ENCODE peak calls at places on chromosomes 11 and 22, in four cellular contexts. S is GM23338, L is H9, Y is HTR-8/SVneo. V is an unnamed sample.

GRCh38 chr11:69642549-69642912 is 1.6 kb downstream of the CCND1 start:
- DNase-seq in S (peak; percentile 27), Y (no peak), L (peak; percentile 26), V (peak; percentile 60)

GRCh38 chr22:50247748-50248147 is 2.9 kb upstream of the TUBGCP6 start:
- DNase-seq in S (peak; percentile 87), Y (no peak), L (peak; percentile 94), V (peak; percentile 67)

GRCh38 chr11:8832571-8833260 is 78.3 kb upstream of the AKIP1 start:
- DNase-seq in Y (no peak), S (peak; percentile 34), L (peak; percentile 49), V (peak; percentile 22)

GRCh38 chr22:44386386-44387035 is 73.8 kb upstream of the SHISAL1 start:
- DNase-seq in Y (no peak), L (no peak), S (no peak), V (no peak)

GRCh38 chr11:124510279-124510678 is 33.2 kb downstream of the OR8B12 start:
- DNase-seq in L (no peak), Y (no peak), S (no peak), V (no peak)

GRCh38 chr11:64936539-64936938 is 846 bp upstream of the GPHA2 start:
- DNase-seq in L (no peak), Y (no peak), S (no peak), V (no peak)

GRCh38 chr22:47421846-47422245 is 659.4 kb downstream of the TBC1D22A start:
- DNase-seq in Y (no peak), S (no peak), L (no peak), V (no peak)

GRCh38 chr11:134340354-134340964 is 8.7 kb downstream of the GLB1L2 start:
- DNase-seq in Y (no peak), S (no peak), L (no peak), V (no peak)

GRCh38 chr11:128406365-128406706 is 181.0 kb downstream of the ETS1 start:
- DNase-seq in S (no peak), L (no peak), Y (no peak), V (no peak)